ENCODE peak calls at places on chromosome 1, in five cellular contexts. A is hepatocyte, P is neural progenitor cell, U is upper lobe of right lung, X is SK-N-SH. H is an unnamed sample.
A peak's percentile ranks its signal among the peaks of the same experiment; 100 is the strongest.

GRCh38 chr1:41890841-41891311 is 27.8 kb downstream of the HIVEP3 start:
- DNase-seq in A (no peak), U (no peak), P (no peak), X (peak; percentile 78), H (no peak)

GRCh38 chr1:156241311-156241811 is 623 bp upstream of the BGLAP start:
- DNase-seq in X (no peak), A (no peak), P (no peak), U (no peak), H (no peak)

GRCh38 chr1:17588048-17588781 is 48.7 kb downstream of the ARHGEF10L start:
- DNase-seq in X (peak; percentile 89), A (peak; percentile 91), P (peak; percentile 39), U (peak; percentile 75), H (peak; percentile 91)

GRCh38 chr1:180270767-180271639 is 40.9 kb downstream of the LHX4 start:
- DNase-seq in P (peak; percentile 30), U (no peak), A (peak; percentile 30), X (no peak), H (peak; percentile 69)

GRCh38 chr1:179714159-179714558 is 28.9 kb upstream of the FAM163A start:
- DNase-seq in A (no peak), U (no peak), P (no peak), X (no peak), H (no peak)

GRCh38 chr1:201476670-201477344 is 7.8 kb upstream of the PHLDA3 start:
- DNase-seq in X (no peak), U (peak; percentile 75), P (no peak), A (no peak), H (no peak)

GRCh38 chr1:170518965-170519364 is 13.0 kb upstream of the GORAB start:
- DNase-seq in X (no peak), A (no peak), U (no peak), P (no peak), H (no peak)

GRCh38 chr1:222040163-222040900 is 298.4 kb upstream of the DUSP10 start:
- DNase-seq in X (no peak), P (no peak), A (no peak), U (no peak), H (no peak)

GRCh38 chr1:25797939-25798338 is 2.1 kb upstream of the SELENON start:
- DNase-seq in A (no peak), X (peak; percentile 48), U (peak; percentile 77), P (peak; percentile 76), H (no peak)

GRCh38 chr1:53303175-53303574 is 24.7 kb downstream of the LRP8 start:
- DNase-seq in P (no peak), U (no peak), X (no peak), A (no peak), H (no peak)

GRCh38 chr1:167430134-167430848 is 88.0 kb downstream of the CD247 start:
- DNase-seq in U (no peak), A (no peak), P (no peak), X (no peak), H (no peak)
- H3K4me3 ChIP-seq in U (no peak overlapping the region), A (no peak overlapping the region), P (no peak overlapping the region), X (no peak overlapping the region), H (no peak overlapping the region)

DNA sequence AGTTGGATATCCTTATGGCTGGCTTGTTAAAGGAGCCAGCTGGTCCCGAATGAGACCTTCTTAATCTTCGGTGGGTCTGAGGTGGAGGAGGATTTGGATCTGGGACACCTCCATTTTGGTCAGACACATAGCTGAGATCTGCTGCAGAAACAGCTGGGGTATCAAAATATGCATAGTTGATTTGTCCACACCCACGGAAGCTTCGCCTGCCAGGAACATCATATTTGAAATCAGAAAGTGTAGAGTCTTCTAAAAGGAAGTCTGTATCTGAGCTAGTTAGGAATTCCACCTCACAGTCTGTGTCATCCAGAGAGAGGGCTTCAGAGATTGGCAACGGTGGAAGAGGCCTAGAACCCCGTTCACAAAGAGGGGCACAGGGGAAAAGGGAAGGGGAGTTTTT is 12.3 kb downstream of the ERRFI1 start:
- DNase-seq in P (no peak), A (no peak), U (no peak), X (no peak), H (no peak)
- H3K27ac ChIP-seq in P (no peak overlapping the region), A (no peak overlapping the region), U (no peak overlapping the region), X (no peak overlapping the region), H (no peak overlapping the region)

DNA sequence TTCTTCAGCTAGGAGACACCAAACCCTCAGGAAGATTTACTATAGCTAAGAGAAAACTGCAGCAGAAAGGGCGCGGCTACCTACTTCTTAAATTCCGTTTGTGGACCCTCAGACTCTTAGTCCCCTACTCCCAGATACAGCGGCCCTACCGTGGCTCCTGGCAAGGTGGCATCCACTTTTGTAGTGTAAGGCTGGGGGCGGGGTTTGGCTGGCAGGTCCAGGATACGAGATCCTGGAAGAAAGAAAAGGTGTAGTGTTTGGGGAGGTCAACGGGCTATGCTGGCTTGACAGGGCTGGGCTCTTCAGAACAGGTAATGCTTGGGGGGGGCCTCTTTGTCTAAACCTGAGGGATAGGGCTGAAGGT is 280 bp downstream of the CREB3L4 start:
- DNase-seq in X (peak; percentile 29), U (peak; percentile 82), P (no peak), A (peak; percentile 55), H (peak; percentile 70)
- H3K4me1 ChIP-seq in X (peaks cover 22% of the 10 kb centered on the region), U (peaks cover 24% of the 10 kb centered on the region), P (peaks cover 24% of the 10 kb centered on the region), A (peaks cover 12% of the 10 kb centered on the region), H (peaks cover 11% of the 10 kb centered on the region)

DNA sequence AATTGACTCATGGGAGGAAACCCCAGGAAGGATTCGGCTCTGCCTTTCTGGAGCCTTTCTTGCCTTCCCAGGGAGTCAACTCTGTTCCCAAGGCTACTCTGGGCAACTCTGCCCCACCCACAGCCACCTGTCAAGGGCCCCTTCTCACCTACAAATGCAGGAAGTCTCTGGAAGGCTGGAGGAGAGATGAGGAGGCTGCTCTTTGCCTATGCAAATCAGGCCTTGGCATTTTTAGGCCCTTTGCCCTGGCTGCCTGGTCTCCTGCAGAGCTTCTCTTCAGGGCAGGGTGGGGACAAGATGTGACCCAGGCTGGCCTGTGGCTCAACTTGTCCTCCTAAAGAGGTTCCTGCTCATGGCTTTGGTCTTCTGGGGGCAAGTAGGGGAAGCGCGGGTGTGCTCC is 5.4 kb downstream of the SLC6A9 start:
- DNase-seq in X (no peak), U (no peak), P (no peak), A (peak; percentile 48), H (peak; percentile 77)
- H3K4me3 ChIP-seq in X (no peak overlapping the region), U (no peak overlapping the region), P (no peak overlapping the region), A (no peak overlapping the region), H (no peak overlapping the region)

DNA sequence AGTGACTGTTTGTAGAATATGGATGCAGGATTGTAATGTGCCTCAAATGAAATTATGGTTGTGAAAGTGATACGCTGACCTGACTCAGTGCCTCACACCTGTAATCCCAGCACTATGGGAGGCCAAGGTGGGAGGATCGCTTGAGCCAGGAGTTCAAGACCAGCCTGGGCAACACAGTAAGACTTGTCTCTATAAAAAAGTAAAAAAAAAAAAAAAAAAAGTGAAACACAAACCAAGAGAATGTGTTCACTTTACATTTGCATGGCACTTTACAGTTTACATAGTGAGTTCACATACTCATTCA is 2.0 kb downstream of the CAPN2 start:
- DNase-seq in X (no peak), U (no peak), A (no peak), P (no peak), H (peak; percentile 2)
- H3K27ac ChIP-seq in X (peak overlapping the region; percentile 88), U (peak overlapping the region; percentile 98), A (peak overlapping the region; percentile 99), P (no peak overlapping the region), H (peak overlapping the region; percentile 98)